ENCODE peak calls at places on chromosomes 1 and 21, in five cellular contexts. X is activated T-cell treated with anti-CD3 and anti-CD28 coated beads, Interleukin-2, amount 50 U/mL, for 72 hours; T is lower leg skin; R is T-helper 2 cell; H is KBM-7. L is an unnamed sample.

GRCh38 chr1:224052767-224053166 is 61.1 kb upstream of the FBXO28 start:
- DNase-seq in X (no peak), T (no peak), R (no peak), H (no peak), L (no peak)

GRCh38 chr1:150877220-150877516 is 769 bp upstream of the ARNT start:
- DNase-seq in X (no peak), T (no peak), R (no peak), H (peak), L (no peak)

GRCh38 chr1:22231068-22231593 is 88.2 kb upstream of the WNT4 start:
- DNase-seq in X (no peak), T (no peak), R (no peak), H (no peak), L (no peak)

GRCh38 chr1:119948342-119949214 is 52.3 kb upstream of the ADAM30 start:
- DNase-seq in X (peak), T (peak), R (peak), H (peak), L (peak)

GRCh38 chr1:182143825-182144661 is 82.5 kb upstream of the ZNF648 start:
- DNase-seq in X (peak), T (peak), R (no peak), H (peak), L (no peak)

GRCh38 chr1:93676424-93676823 is 5.2 kb downstream of the BCAR3 start:
- DNase-seq in X (no peak), T (no peak), R (no peak), H (no peak), L (no peak)

GRCh38 chr1:189628857-189629256 is 848.8 kb downstream of the BRINP3 start:
- DNase-seq in X (no peak), T (no peak), R (no peak), H (no peak), L (no peak)

GRCh38 chr1:238752332-238752731 is 634.0 kb upstream of the CHRM3 start:
- DNase-seq in X (no peak), T (no peak), R (no peak), H (no peak), L (no peak)

GRCh38 chr21:27321791-27322190 is 354.9 kb upstream of the ADAMTS5 start:
- DNase-seq in X (no peak), T (no peak), R (no peak), H (no peak), L (no peak)

GRCh38 chr1:32869844-32870614 is 683 bp downstream of the FNDC5 start:
- DNase-seq in X (no peak), T (no peak), R (no peak), H (no peak), L (no peak)

GRCh38 chr1:187680823-187681222 is 852.1 kb downstream of the PLA2G4A start:
- DNase-seq in X (no peak), T (no peak), R (no peak), H (no peak), L (no peak)

GRCh38 chr1:230545181-230545580 is 97.1 kb upstream of the COG2 start:
- DNase-seq in X (no peak), T (no peak), R (no peak), H (no peak), L (no peak)

GRCh38 chr1:183942933-183943693 is 94.4 kb downstream of the COLGALT2 start:
- DNase-seq in X (no peak), T (peak), R (no peak), H (peak), L (no peak)

GRCh38 chr1:172476218-172476811 is 32.4 kb upstream of the PIGC start:
- DNase-seq in X (no peak), T (peak), R (no peak), H (no peak), L (no peak)